ENCODE peak calls at places on chromosomes 11 and 22, in ten cellular contexts. L, H, E, S, A, Y, D, W, U and V are unnamed samples. For H3K4me1, the result is how much of the 10 kb centered on the place peaks cover.

GRCh38 chr22:24146190-24146616 is 35.1 kb upstream of the SUSD2 start:
- DNase-seq in L (no peak), H (no peak), E (peak), S (no peak), A (peak), Y (peak), D (no peak), W (peak), U (peak), V (peak)

GRCh38 chr11:130603585-130603906 is 155.1 kb downstream of the ADAMTS15 start:
- DNase-seq in L (no peak), H (no peak), E (no peak), S (no peak), A (no peak), Y (no peak), D (no peak), W (no peak), U (no peak), V (no peak)

GRCh38 chr11:34640050-34640971 is 19.4 kb downstream of the EHF start:
- DNase-seq in L (no peak), H (no peak), E (no peak), S (no peak), A (no peak), Y (peak), D (no peak), W (peak), U (peak), V (peak)

GRCh38 chr11:122309262-122309925 is 193.4 kb upstream of the BLID start:
- DNase-seq in L (no peak), H (no peak), E (no peak), S (no peak), A (no peak), Y (no peak), D (peak), W (no peak), U (no peak), V (no peak)

GRCh38 chr11:38543951-38544350 is 1945.9 kb upstream of the RAG2 start:
- DNase-seq in L (no peak), H (no peak), E (no peak), S (no peak), A (no peak), Y (no peak), D (no peak), W (no peak), U (no peak), V (no peak)

GRCh38 chr11:64758330-64759079 is 1.3 kb downstream of the PYGM start:
- DNase-seq in L (no peak), H (no peak), E (no peak), S (peak), A (peak), Y (no peak), D (no peak), W (no peak), U (peak), V (no peak)

GRCh38 chr22:27851974-27852713 is 50.6 kb upstream of the MN1 start:
- DNase-seq in L (no peak), H (no peak), E (no peak), S (no peak), A (no peak), Y (no peak), D (no peak), W (no peak), U (no peak), V (no peak)

GRCh38 chr11:10784229-10785145 is 24.2 kb downstream of the EIF4G2 start:
- DNase-seq in L (peak), H (no peak), E (no peak), S (no peak), A (no peak), Y (no peak), D (peak), W (no peak), U (no peak), V (no peak)

GRCh38 chr22:40241200-40241763 is 63.6 kb downstream of the TNRC6B start:
- DNase-seq in L (no peak), H (peak), E (peak), S (no peak), A (no peak), Y (no peak), D (no peak), W (no peak), U (no peak), V (no peak)

GRCh38 chr22:40175571-40176105 is 2.1 kb upstream of the TNRC6B start:
- DNase-seq in L (no peak), H (no peak), E (no peak), S (no peak), A (no peak), Y (no peak), D (peak), W (no peak), U (no peak), V (no peak)

GRCh38 chr11:78147807-78148206 is 8.4 kb upstream of the ALG8 start:
- DNase-seq in L (no peak), H (no peak), E (no peak), S (no peak), A (no peak), Y (no peak), D (no peak), W (no peak), U (no peak), V (no peak)

GRCh38 chr22:28118957-28119631 is 200.0 kb upstream of the PITPNB start:
- DNase-seq in L (no peak), H (no peak), E (no peak), S (no peak), A (no peak), Y (no peak), D (no peak), W (no peak), U (no peak), V (no peak)

DNA sequence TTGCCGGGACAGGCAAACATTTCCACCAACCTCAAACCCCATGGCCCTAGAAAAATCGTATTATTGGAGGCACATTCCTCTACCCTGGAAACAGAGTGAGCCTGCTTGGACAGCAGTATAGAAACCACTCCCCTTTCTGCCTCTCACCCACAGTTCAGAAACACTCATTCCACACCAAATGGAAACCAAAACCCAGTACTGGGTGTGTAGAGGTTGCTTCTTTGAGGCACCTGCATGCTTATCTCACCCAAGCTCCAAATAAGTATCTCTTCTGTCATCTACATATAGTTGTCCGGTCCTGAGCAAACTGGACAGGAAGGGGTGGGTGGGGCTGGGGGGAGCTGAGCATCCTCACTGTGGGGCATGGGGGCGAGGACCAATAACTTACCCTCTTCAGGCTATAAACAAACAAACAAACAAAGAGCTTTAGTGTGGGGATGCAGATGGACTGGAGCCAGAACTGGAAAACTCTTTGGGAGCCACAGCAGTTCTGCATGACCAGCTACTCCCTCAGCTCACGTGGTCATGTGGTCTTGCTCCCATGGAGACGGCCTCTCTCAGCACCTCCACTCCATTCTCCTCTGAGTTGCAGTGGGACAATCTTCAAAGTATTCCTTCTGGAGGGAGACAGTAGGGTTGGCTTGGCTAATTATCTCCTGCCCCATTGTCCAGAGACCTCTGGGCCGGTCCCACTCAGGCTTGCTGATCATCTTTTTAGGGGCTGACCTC is 1.0 kb upstream of the PLAAT2 start:
- DNase-seq in L (no peak), H (no peak), E (no peak), S (no peak), A (no peak), Y (no peak), D (no peak), W (no peak), U (no peak), V (peak)
- H3K4me1 ChIP-seq in L (under half), H (half or more), E (under half), S (under half), A (under half), Y (under half), D (under half), W (half or more), U (under half), V (under half)

DNA sequence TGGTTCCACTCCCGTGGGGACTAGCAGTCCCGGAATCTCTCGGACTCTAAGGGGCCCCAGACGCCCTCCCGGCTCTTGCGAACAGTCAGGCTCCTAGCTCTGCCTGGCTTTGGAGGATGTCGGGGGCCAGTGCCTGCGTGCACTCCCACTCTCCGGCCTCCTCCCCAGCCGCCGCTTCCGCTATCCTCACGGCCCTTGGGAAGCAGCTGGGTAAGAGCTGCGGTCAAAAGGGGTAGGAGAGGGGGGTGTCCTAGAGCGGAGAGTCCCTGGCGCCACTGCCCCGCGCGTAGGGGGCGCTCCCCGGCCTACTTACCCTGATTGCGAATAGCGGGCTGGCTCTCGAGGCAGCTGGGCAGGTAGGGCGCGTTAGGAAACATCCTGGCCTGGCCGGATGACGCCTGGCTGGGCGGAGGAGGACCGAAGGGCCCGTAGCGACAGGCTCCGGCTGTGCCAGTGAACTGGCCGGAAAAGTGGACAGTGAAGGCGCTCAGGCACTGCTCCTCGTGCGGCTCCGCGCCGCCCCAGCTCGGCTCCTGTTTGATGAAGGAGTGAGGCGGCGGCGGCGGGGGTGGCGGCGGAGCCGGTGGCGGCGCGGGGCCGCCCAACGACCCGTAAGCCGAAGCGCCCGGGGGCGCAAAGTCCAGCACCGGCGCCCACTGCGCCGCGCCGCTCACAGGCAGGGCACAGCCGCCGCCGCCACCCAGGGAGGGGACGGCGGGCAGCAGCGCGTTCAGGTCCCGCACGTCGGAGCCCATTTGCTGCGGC is 770 bp downstream of the WT1 start:
- DNase-seq in L (no peak), H (no peak), E (no peak), S (no peak), A (no peak), Y (no peak), D (no peak), W (peak), U (no peak), V (no peak)
- H3K4me3 ChIP-seq in L (no peak), H (no peak), E (no peak), S (peak), A (peak), Y (no peak), D (no peak), W (peak), U (peak), V (no peak)

DNA sequence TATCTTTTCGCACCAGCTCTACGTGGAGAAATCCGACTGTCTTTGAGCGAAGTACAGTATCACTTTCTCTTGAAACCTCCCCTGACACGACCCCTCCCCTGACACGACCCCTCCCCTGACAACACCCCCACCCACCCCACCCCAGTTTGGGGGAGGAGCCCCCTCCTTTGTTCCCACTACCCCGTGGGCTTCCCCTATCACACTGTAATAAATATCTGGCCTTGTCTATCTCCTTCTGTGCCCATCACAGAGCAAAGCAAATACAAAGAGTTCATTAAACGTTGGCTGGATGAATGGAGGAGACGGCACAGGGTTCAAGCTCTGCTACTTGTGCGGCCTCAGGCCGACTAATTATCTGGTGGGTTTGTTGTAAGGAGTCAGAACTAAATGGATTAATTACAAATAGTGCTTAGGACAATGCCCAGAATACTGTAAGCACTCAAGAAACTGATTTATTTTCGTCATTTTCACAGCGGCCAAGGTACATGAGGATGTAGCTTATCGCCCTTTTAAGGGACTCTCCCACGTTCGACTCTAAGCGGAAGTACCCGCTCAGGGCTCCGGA is 640 bp upstream of the GGA1 start:
- DNase-seq in L (no peak), H (no peak), E (no peak), S (no peak), A (no peak), Y (no peak), D (no peak), W (no peak), U (no peak), V (no peak)
- H3K4me1 ChIP-seq in L (under half), H (half or more), E (under half), S (half or more), A (under half), Y (under half), D (under half), W (under half), U (under half), V (under half)

DNA sequence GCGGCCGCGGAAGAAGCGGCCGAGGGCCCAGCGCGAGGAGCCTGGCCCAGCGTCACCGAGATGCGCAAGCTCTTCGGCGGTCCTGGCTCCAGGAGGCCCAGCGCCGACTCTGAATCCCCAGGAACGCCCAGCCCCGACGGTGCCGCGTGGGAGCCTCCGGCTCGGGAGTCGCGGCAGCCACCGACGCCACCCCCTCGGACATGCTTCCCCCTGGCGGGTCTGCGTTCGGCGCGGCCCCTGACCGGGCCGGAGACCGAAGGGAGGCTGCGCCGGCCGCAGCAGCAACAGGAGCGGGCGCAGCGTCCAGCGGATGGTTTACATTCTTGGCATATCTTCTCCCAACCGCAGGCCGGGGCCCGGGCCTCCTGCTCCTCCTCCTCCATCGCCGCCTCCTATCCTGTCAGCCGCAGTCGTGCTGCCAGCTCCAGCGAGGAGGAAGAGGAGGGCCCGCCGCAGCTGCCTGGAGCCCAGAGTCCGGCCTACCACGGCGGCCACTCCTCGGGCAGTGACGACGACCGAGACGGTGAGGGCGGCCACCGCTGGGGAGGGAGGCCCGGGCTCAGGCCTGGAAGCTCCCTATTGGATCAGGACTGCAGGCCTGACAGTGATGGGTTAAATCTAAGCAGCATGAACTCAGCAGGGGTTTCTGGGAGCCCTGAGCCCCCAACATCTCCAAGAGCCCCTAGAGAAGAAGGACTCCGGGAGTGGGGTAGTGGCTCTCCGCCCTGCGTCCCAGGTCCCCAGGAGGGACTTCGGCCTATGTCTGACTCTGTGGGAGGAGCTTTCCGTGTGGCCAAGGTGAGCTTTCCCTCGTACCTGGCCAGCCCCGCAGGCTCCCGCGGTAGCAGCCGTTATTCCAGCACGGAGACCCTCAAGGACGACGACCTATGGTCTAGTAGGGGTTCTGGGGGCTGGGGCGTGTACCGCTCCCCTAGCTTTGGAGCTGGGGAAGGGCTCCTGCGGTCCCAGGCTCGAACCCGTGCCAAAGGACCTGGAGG is 1.2 kb downstream of the ARHGEF17 start:
- DNase-seq in L (peak), H (no peak), E (no peak), S (peak), A (peak), Y (peak), D (peak), W (no peak), U (peak), V (peak)
- H3K4me3 ChIP-seq in L (peak), H (no peak), E (peak), S (peak), A (peak), Y (peak), D (peak), W (peak), U (peak), V (peak)

GRCh38 chr11:47257518-47258316 is at the start of gene NR1H3:
- DNase-seq in L (peak), H (no peak), E (no peak), S (peak), A (peak), Y (peak), D (peak), W (peak), U (peak), V (peak)
- H3K4me1 ChIP-seq in L (under half), H (under half), E (under half), S (half or more), A (under half), Y (under half), D (under half), W (under half), U (half or more), V (under half)

DNA sequence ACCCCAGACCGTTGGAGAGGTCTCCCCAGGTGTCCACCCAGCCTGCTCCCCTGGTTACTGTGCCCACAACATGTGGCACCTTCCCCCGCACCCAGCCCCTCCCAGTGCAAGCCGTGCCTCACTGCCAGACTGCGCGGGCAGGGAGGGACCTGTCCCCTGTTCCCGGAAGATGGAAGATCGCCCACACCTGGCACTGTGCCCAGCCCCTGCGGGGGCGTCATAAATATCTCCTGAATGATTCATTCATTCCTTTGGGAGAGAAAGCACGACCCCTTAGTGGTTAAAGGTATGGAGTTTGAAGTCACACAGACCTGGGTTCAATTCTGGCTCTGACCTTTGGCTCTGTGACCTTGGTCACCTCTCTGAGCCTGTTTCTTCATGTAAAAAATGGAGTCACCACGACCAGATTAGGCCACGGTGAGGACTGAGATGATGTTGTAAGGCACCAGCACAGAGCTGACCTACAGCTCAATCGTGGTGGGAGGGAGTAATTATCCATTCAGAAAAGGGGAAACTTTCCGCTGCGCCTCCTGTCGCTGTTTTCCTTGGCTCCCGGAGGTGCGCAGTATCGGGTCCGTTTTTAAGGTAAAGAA is 497 bp upstream of the SYT12 start:
- DNase-seq in L (no peak), H (no peak), E (no peak), S (no peak), A (peak), Y (peak), D (no peak), W (peak), U (no peak), V (peak)
- H3K4me3 ChIP-seq in L (no peak), H (no peak), E (no peak), S (peak), A (peak), Y (no peak), D (no peak), W (peak), U (peak), V (no peak)